ENCODE peak calls at places on chromosome 21, in seven cellular contexts. R, P, Z, U, V, M and L are unnamed samples.

GRCh38 chr21:27275294-27275927 is 308.5 kb upstream of the ADAMTS5 start:
- DNase-seq in R (no peak), P (peak), Z (no peak), U (no peak), V (no peak), M (peak), L (no peak)

GRCh38 chr21:24147674-24148073 is 1459.6 kb downstream of the MRPL39 start:
- DNase-seq in R (no peak), P (no peak), Z (no peak), U (no peak), V (no peak), M (no peak), L (no peak)

GRCh38 chr21:40300300-40300699 is 433.1 kb downstream of the PCP4 start:
- DNase-seq in R (no peak), P (no peak), Z (no peak), U (no peak), V (no peak), M (no peak), L (peak)

GRCh38 chr21:32519945-32520884 is 65.1 kb downstream of the TCP10L start:
- DNase-seq in R (no peak), P (no peak), Z (no peak), U (no peak), V (no peak), M (no peak), L (no peak)

GRCh38 chr21:35426897-35427296 is 377.8 kb upstream of the RUNX1 start:
- DNase-seq in R (no peak), P (no peak), Z (no peak), U (no peak), V (no peak), M (no peak), L (no peak)

GRCh38 chr21:33402011-33402979 is 918 bp upstream of the IFNGR2 start:
- DNase-seq in R (peak), P (peak), Z (peak), U (no peak), V (peak), M (peak), L (peak)

GRCh38 chr21:18987515-18988026 is 584.0 kb upstream of the TMPRSS15 start:
- DNase-seq in R (peak), P (no peak), Z (no peak), U (no peak), V (no peak), M (no peak), L (peak)

GRCh38 chr21:31509108-31510017 is 150.1 kb upstream of the SOD1 start:
- DNase-seq in R (peak), P (no peak), Z (no peak), U (no peak), V (peak), M (peak), L (peak)

GRCh38 chr21:34363733-34364132 is at the start of gene KCNE2:
- DNase-seq in R (no peak), P (no peak), Z (no peak), U (no peak), V (no peak), M (no peak), L (no peak)

GRCh38 chr21:37799193-37800121 is 116.8 kb downstream of the KCNJ6 start:
- DNase-seq in R (no peak), P (peak), Z (no peak), U (no peak), V (no peak), M (peak), L (peak)

GRCh38 chr21:36347278-36347961 is 27.4 kb downstream of the MORC3 start:
- DNase-seq in R (no peak), P (peak), Z (no peak), U (no peak), V (no peak), M (no peak), L (no peak)

GRCh38 chr21:36186506-36187399 is 30.1 kb downstream of the DOP1B start:
- DNase-seq in R (peak), P (no peak), Z (no peak), U (no peak), V (no peak), M (no peak), L (no peak)

GRCh38 chr21:36700295-36700960 is 1.5 kb downstream of the SIM2 start:
- DNase-seq in R (no peak), P (no peak), Z (no peak), U (no peak), V (no peak), M (no peak), L (peak)

GRCh38 chr21:44394733-44395132 is 41.3 kb downstream of the TRPM2 start:
- DNase-seq in R (no peak), P (no peak), Z (no peak), U (no peak), V (no peak), M (no peak), L (no peak)

GRCh38 chr21:39077816-39078215 is 105.4 kb downstream of the PSMG1 start:
- DNase-seq in R (no peak), P (no peak), Z (no peak), U (no peak), V (no peak), M (no peak), L (no peak)

GRCh38 chr21:41133896-41134522 is 34.0 kb upstream of the BACE2 start:
- DNase-seq in R (no peak), P (peak), Z (peak), U (no peak), V (peak), M (peak), L (peak)

DNA sequence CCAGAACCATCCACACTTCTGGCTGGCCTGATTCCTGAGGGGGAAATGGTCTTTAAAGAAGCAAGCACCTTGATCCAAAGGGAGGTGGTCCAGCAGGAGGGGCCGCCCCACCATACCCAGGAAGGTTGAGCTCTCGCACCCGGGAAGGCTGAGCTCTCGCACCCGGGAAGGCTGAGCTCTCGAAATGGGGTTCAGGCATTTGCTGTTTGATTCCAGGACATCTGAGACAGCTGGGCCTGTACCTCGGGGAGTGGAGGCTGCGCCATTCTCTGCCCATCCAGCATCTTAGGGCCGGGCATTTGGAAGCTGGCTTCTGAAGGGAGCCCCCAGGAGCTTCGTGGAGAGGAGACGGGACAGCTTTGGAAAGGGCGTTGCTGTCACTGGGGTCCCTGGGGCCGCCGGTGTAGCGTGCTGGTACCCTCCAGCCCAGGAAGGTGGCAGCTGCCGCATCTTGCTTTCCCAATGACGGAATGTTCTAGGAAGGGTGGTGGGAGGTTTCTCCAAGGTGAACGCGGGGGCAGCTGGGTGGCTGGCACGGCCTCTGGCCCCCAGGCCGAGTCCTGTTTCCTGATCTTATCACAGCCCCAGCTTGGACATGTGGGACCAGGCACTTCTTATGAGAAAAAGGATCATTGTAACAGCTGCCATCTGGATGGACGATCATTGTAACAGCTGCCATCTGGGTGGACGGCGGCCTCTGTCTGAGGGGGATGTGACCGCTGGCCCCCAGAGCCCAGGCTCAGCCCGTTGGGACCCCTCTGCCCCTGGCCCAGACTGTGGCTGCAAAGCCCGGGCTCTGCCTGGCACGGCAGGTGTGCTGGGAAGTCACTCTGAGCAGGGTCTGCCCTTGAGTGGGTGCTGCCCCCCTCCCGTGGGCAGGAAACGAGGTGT is 61.6 kb downstream of the COL18A1 start:
- DNase-seq in R (no peak), P (no peak), Z (no peak), U (no peak), V (no peak), M (no peak), L (no peak)
- H3K27ac ChIP-seq in R (no peak), P (no peak), Z (no peak), U (no peak), V (no peak), M (no peak), L (no peak)

GRCh38 chr21:46434322-46434958 is 24.3 kb upstream of the DIP2A start:
- DNase-seq in R (no peak), P (no peak), Z (no peak), U (no peak), V (no peak), M (no peak), L (no peak)
- H2BK5ac ChIP-seq in R (no peak), P (no peak), Z (no peak), U (no peak), V (no peak), M (no peak), L (no peak)

GRCh38 chr21:45921917-45922316 is 59.7 kb upstream of the COL6A1 start:
- DNase-seq in R (no peak), P (no peak), Z (no peak), U (no peak), V (no peak), M (no peak), L (no peak)
- H3K27ac ChIP-seq in R (no peak), P (peak), Z (no peak), U (no peak), V (no peak), M (no peak), L (no peak)

GRCh38 chr21:14050121-14050520 is 160.6 kb downstream of the LIPI start:
- DNase-seq in R (no peak), P (no peak), Z (no peak), U (no peak), V (no peak), M (no peak), L (no peak)

DNA sequence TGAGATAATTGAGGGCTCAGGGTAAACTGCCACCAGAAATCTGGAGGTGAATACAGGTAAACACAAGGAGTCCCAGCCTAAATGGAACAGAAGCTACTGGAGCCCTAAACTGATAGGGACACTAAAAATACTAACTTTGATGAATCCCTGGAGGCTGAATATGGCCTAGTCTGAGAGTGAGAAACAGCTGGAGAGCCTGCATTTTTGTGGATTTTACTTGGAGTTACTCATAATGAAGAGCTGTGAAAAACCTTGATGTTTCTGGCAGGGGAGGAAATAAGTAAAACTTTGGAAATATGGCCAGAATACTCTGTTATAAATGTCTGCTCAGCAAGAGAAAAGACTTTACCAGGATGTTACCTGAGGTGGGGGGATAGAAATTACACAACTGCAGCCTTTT is 164.4 kb downstream of the LIPI start:
- DNase-seq in R (no peak), P (peak), Z (no peak), U (no peak), V (no peak), M (no peak), L (no peak)
- H2BK5ac ChIP-seq in R (no peak), P (no peak), Z (no peak), U (no peak), V (no peak), M (no peak), L (no peak)

DNA sequence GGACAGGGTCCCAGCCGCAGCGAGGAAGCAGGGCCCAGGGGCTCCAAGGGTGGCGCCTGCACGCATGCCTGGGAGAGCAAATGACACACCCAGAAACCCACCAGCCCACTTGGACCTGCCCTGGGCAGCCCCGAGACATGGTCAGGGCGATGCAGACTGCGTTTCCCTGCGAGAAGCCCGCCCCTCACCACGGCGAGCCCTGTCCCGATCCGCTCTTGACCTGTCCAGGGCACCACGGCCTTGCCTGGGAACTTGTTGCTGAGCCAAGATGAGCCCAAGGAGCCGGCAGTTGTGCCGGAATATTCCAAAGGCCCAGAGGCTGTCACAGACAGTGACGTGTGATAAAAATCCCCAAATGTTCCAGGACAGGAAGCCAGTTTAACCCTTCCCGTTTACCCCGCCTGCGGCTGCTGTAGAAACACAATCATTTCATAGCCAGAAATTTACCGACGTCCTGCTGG is 78.1 kb downstream of the SIK1 start:
- DNase-seq in R (no peak), P (no peak), Z (no peak), U (no peak), V (no peak), M (no peak), L (no peak)
- H3K27ac ChIP-seq in R (no peak), P (no peak), Z (no peak), U (no peak), V (no peak), M (no peak), L (no peak)

GRCh38 chr21:46555225-46555617 is 49.7 kb downstream of the S100B start:
- DNase-seq in R (no peak), P (no peak), Z (no peak), U (no peak), V (no peak), M (no peak), L (no peak)

GRCh38 chr21:46552865-46553379 is 52.0 kb downstream of the S100B start:
- DNase-seq in R (no peak), P (no peak), Z (no peak), U (no peak), V (no peak), M (no peak), L (no peak)

GRCh38 chr21:46554431-46555224 is 50.3 kb downstream of the S100B start:
- DNase-seq in R (no peak), P (no peak), Z (no peak), U (no peak), V (no peak), M (no peak), L (no peak)

GRCh38 chr21:46555678-46556077 is 49.2 kb downstream of the S100B start:
- DNase-seq in R (no peak), P (no peak), Z (no peak), U (no peak), V (no peak), M (no peak), L (no peak)

DNA sequence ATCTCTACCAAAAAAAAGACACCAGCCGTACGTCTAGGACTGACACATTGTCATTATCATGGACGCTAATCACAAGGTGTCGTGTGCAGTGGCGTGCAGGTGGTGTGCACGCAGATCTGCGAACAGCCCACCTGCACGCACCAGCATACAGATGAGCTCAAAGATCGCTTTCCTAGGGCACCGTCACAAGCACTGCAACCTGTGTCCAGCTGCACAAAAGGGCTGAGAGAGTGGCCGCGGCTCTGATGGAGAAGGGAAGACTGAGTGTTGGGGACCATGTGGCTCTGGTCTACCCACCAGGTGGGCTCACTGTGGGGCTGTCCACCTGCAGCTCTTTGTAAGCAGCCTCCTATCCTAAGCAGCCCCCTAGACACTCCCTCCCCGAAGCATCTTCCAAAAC is 50.9 kb downstream of the S100B start:
- DNase-seq in R (no peak), P (no peak), Z (no peak), U (no peak), V (no peak), M (no peak), L (no peak)
- H2BK5ac ChIP-seq in R (no peak), P (no peak), Z (no peak), U (no peak), V (no peak), M (no peak), L (no peak)

GRCh38 chr21:26167593-26167992 is 3.0 kb downstream of the APP start:
- DNase-seq in R (no peak), P (no peak), Z (no peak), U (no peak), V (no peak), M (peak), L (peak)
- H3K27ac ChIP-seq in R (no peak), P (no peak), Z (no peak), U (no peak), V (no peak), M (peak), L (peak)

DNA sequence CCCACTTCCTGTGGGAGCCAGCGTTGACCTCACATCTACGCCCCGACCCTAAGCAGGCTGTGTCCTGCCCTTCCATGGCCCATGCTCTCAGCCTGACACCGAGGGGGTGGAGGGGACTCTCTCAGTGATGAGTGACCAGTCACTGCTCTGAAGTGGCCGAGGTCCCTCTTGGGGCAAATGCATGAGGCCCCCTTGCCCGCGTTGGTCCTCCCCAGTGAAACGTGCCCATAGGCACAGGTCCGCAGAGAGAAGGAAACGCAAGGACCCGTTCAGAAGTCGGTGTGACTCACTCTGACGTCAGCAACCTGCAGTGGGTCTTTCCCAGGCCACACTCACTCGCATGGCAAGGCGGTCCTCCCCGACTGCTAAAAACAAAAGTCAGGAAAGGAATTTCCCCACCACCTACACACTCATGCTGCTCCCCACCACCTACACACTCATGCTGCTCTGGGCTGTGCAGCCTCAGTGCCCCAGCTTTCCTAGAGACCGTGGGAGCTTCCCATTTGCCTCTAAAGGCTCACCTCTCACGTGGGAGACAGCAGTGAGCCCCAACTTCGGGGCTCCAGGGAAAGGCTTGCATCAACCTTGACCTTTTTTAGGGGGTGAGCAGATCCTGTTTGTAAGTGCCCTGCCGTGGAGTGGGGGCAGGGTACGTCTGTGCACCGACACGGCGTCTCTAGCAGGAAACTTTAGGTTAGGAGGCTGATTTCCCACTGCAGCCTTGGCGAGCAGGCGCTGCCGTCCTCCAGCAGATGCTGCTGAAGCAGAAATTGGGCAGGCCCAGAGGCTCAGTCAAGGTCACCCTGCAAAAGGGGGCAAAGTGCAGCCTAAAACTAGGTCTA is 11.4 kb downstream of the UBASH3A start:
- DNase-seq in R (no peak), P (peak), Z (no peak), U (no peak), V (peak), M (peak), L (peak)
- H2BK5ac ChIP-seq in R (no peak), P (no peak), Z (no peak), U (no peak), V (no peak), M (no peak), L (no peak)

DNA sequence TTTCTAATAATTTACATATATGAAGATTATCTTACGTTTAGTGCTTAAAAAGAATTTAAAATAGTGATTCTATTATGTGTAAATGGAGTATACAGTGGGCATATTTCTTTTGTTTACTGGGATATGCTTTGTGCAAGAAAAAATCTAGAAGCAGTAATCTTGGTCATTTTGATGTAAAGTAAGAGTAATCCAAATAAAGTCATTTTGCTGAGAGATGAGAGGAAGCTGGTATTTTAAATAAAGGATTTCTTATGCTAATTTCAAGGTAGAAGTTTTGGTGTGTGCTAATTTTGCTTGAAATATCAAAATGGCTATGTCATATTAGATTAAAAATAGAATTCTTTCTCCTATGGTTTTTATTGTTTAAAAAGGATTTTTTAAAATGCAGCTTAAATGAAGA is 574.4 kb downstream of the USP25 start:
- DNase-seq in R (no peak), P (no peak), Z (no peak), U (no peak), V (no peak), M (no peak), L (no peak)
- H3K27ac ChIP-seq in R (no peak), P (no peak), Z (no peak), U (no peak), V (no peak), M (no peak), L (no peak)

GRCh38 chr21:46048926-46049889 is 48.7 kb upstream of the COL6A2 start:
- DNase-seq in R (peak), P (peak), Z (no peak), U (no peak), V (peak), M (peak), L (peak)

GRCh38 chr21:46051379-46051770 is 46.5 kb upstream of the COL6A2 start:
- DNase-seq in R (no peak), P (no peak), Z (no peak), U (no peak), V (no peak), M (no peak), L (no peak)

GRCh38 chr21:46049890-46050650 is 47.8 kb upstream of the COL6A2 start:
- DNase-seq in R (no peak), P (no peak), Z (no peak), U (no peak), V (no peak), M (no peak), L (no peak)

GRCh38 chr21:46051821-46052675 is 45.9 kb upstream of the COL6A2 start:
- DNase-seq in R (no peak), P (no peak), Z (no peak), U (no peak), V (no peak), M (no peak), L (no peak)

GRCh38 chr21:46050651-46051378 is 47.1 kb upstream of the COL6A2 start:
- DNase-seq in R (no peak), P (no peak), Z (no peak), U (no peak), V (no peak), M (no peak), L (no peak)
- H2BK5ac ChIP-seq in R (no peak), P (peak), Z (peak), U (peak), V (no peak), M (no peak), L (no peak)